ENCODE peak calls at places on chromosomes 11 and 22, in six cellular contexts. S is astrocyte, M is sigmoid colon, X is pancreas, E is left ventricle myocardium inferior, C is left lung. H is an unnamed sample.

GRCh38 chr11:133872160-133872559 is 26.8 kb upstream of the SPATA19 start:
- DNase-seq in S (no peak), M (no peak), E (no peak), C (no peak), X (no peak), H (no peak)

GRCh38 chr22:44423556-44423955 is 74.5 kb downstream of the RTL6 start:
- DNase-seq in C (peak; percentile 20), S (no peak), E (no peak), M (peak; percentile 49), X (no peak), H (no peak)

GRCh38 chr22:27348634-27349033 is 452.9 kb downstream of the MN1 start:
- DNase-seq in C (no peak), X (no peak), M (no peak), E (no peak), S (peak; percentile 38), H (no peak)

GRCh38 chr11:34013893-34014571 is 37.5 kb upstream of the CAPRIN1 start:
- DNase-seq in X (no peak), E (no peak), S (no peak), C (no peak), M (no peak), H (no peak)

GRCh38 chr11:19430346-19431058 is 189.8 kb upstream of the E2F8 start:
- DNase-seq in X (peak; percentile 54), S (no peak), M (no peak), E (no peak), C (no peak), H (no peak)

GRCh38 chr22:49284931-49285330 is 542.7 kb downstream of the BRD1 start:
- DNase-seq in E (no peak), X (no peak), S (no peak), C (no peak), M (no peak), H (no peak)

GRCh38 chr22:50260801-50261614 is 475 bp downstream of the MAPK12 start:
- DNase-seq in M (no peak), S (peak; percentile 64), C (no peak), E (no peak), X (no peak), H (no peak)

GRCh38 chr22:29224121-29224858 is 18.6 kb downstream of the EMID1 start:
- DNase-seq in M (peak; percentile 86), X (peak; percentile 15), S (no peak), C (peak; percentile 54), E (no peak), H (no peak)

GRCh38 chr11:81010631-81011030 is 1569.8 kb upstream of the TENM4 start:
- DNase-seq in S (no peak), C (no peak), E (no peak), M (no peak), X (no peak), H (no peak)

GRCh38 chr11:71096751-71097388 is 155.5 kb downstream of the SHANK2 start:
- DNase-seq in X (no peak), E (no peak), M (no peak), S (no peak), C (no peak), H (no peak)

GRCh38 chr11:121656333-121657090 is 203.7 kb upstream of the SORL1-AS1 start:
- DNase-seq in E (peak; percentile 14), S (no peak), C (no peak), M (peak; percentile 75), X (peak; percentile 19), H (no peak)
- H3K27ac ChIP-seq in E (peak overlapping the region; percentile 92), S (peak overlapping the region; percentile 98), C (peak overlapping the region; percentile 87), M (peak overlapping the region; percentile 95), X (peak overlapping the region; percentile 70), H (peak overlapping the region; percentile 96)

GRCh38 chr11:72238040-72238450 is 5.9 kb downstream of the PHOX2A start:
- DNase-seq in X (peak; percentile 64), C (peak; percentile 65), M (peak; percentile 90), S (peak; percentile 45), E (no peak), H (no peak)
- H3K27ac ChIP-seq in X (no peak overlapping the region), C (no peak overlapping the region), M (peak overlapping the region; percentile 81), S (no peak overlapping the region), E (no peak overlapping the region), H (no peak overlapping the region)

DNA sequence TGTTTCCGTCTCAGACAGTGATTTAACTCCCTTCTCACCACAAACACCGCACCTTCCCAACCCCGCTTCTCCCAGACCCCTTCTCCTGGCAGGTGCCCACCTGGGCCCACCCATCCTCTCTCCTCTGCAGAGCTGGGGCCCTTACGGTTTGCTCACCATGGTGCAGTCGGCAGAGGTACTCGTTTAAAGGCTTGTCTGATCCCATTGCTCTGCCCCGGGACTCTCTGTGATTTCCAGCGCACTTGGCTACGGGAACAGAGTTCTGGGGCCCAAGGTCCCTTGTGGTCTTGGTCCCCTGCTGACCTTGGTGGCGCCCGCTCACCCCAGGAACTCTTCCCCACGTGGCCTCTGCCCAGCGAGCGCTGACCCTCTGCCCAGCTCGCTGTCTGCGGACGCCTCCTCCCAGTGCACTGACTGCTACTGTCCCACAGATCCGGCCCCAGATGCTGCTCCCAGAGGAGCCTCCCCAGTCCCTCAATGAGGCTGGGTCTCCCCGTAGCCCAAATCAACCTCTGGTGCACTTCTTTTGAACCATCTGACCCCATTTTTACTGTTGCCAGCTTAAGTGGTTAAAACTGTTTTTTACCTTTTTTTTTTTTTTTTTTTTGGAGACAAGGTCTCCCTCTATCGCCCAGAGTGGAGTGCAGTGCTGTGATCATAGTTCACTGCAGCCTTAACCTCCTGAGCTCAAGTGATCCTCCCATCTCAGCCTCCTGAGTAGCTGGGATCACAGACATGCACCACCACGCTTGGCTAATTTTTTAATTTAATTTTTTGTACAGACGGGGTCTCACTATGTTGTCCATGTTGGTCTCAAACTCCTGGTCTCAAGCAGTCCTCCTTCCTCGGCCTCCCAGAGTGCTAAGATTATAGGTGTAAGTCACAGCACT is 21.3 kb upstream of the CTSD start:
- DNase-seq in C (no peak), E (no peak), X (no peak), S (no peak), M (no peak), H (no peak)
- H3K27ac ChIP-seq in C (no peak overlapping the region), E (no peak overlapping the region), X (no peak overlapping the region), S (no peak overlapping the region), M (no peak overlapping the region), H (no peak overlapping the region)

DNA sequence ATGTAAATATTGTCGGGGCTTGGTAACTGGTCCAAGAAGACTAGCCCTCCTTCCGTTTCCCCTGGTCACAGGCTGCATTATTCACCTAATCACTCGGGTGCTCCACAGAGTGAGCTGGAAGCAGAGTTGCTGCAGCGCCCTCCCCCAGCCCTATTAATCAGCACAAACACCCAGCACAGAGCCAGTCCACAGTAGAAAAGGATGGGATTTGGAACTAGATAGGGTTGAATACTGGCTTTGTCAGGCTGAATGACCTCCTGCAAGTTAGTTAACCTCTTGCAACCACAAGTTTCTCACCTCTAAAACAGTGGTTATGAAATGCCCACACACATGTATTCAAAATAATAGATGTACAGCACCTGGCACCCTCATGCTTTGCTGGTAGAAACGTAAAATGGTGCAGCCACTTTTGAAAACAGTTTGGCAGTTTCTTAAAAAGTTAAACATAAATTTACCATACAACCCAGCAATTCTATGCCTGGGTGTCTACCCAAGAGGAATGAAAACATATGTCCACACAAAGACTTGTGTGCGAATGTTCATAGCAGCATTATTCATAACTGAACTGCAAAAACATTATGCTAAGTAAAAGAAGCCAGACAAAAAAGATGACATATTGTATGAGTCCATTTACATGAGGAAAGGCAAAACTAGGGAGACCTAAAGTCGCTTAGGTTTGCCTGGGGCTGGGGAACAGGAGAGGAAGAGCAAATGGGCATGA is 31.7 kb upstream of the APLP2 start:
- DNase-seq in S (peak; percentile 75), M (no peak), E (no peak), C (no peak), X (no peak), H (no peak)
- H3K27ac ChIP-seq in S (no peak overlapping the region), M (no peak overlapping the region), E (no peak overlapping the region), C (no peak overlapping the region), X (no peak overlapping the region), H (no peak overlapping the region)

GRCh38 chr11:97607301-97608000 is 1217.6 kb downstream of the JRKL start:
- DNase-seq in X (no peak), S (no peak), E (no peak), M (no peak), C (no peak), H (no peak)
- H3K27ac ChIP-seq in X (no peak overlapping the region), S (no peak overlapping the region), E (no peak overlapping the region), M (no peak overlapping the region), C (no peak overlapping the region), H (no peak overlapping the region)